ENCODE peak calls at places on chromosomes 16 and 17, in five cellular contexts. P, L, B, N and K are unnamed samples.
A peak's percentile ranks its signal among the peaks of the same experiment; 100 is the strongest.

GRCh38 chr17:40314557-40314953 is 5.6 kb downstream of the RARA start:
- DNase-seq in P (peak; percentile 96), N (peak; percentile 65), L (peak; percentile 89), B (peak; percentile 95), K (peak; percentile 71)

GRCh38 chr17:36824678-36825091 is 112.6 kb upstream of the LHX1 start:
- DNase-seq in L (no peak), N (peak; percentile 48), P (no peak), B (no peak), K (no peak)

GRCh38 chr17:59800530-59800942 is 92.2 kb downstream of the TUBD1 start:
- DNase-seq in P (no peak), N (no peak), B (no peak), L (no peak), K (no peak)

GRCh38 chr16:4891886-4892216 is 44.6 kb downstream of the UBN1 start:
- DNase-seq in L (peak; percentile 41), B (no peak), P (no peak), N (no peak), K (no peak)

GRCh38 chr16:9798952-9799590 is 383.2 kb downstream of the GRIN2A start:
- DNase-seq in N (no peak), B (no peak), L (no peak), P (no peak), K (no peak)

GRCh38 chr17:33033176-33033575 is 41.5 kb downstream of the SPACA3 start:
- DNase-seq in N (no peak), P (no peak), B (no peak), L (no peak), K (no peak)

GRCh38 chr16:25950586-25951201 is 258.9 kb downstream of the HS3ST4 start:
- DNase-seq in N (no peak), L (peak; percentile 2), P (no peak), B (no peak), K (no peak)

GRCh38 chr17:55466671-55467070 is 44.6 kb downstream of the SMIM36 start:
- DNase-seq in B (no peak), L (peak; percentile 6), P (no peak), N (no peak), K (no peak)

GRCh38 chr17:53032861-53033271 is 789.9 kb upstream of the KIF2B start:
- DNase-seq in N (peak; percentile 3), L (peak; percentile 98), B (peak; percentile 51), P (peak; percentile 62), K (no peak)

GRCh38 chr16:48365030-48365600 is 20.1 kb downstream of the SIAH1 start:
- DNase-seq in P (no peak), B (no peak), N (no peak), L (no peak), K (no peak)

GRCh38 chr17:17538417-17539391 is 42.5 kb upstream of the RASD1 start:
- DNase-seq in P (no peak), B (peak; percentile 87), L (peak; percentile 93), N (no peak), K (no peak)

GRCh38 chr17:62672957-62673356 is 45.5 kb downstream of the MRC2 start:
- DNase-seq in B (no peak), L (no peak), N (no peak), P (no peak), K (no peak)

GRCh38 chr17:75517277-75517865 is 1.0 kb downstream of the TSEN54 start:
- DNase-seq in L (peak; percentile 39), B (peak; percentile 53), N (no peak), P (no peak), K (peak; percentile 15)

GRCh38 chr17:50682938-50683337 is 24.8 kb downstream of the ANKRD40 start:
- DNase-seq in N (no peak), B (no peak), P (no peak), L (no peak), K (no peak)

GRCh38 chr17:36877774-36878173 is 59.5 kb upstream of the LHX1 start:
- DNase-seq in B (no peak), N (peak; percentile 38), P (no peak), L (no peak), K (no peak)

GRCh38 chr17:81976332-81977210 is 858 bp upstream of the ASPSCR1 start:
- DNase-seq in P (peak; percentile 44), L (peak; percentile 72), B (no peak), N (no peak), K (no peak)

GRCh38 chr17:60602385-60602742 is 2.4 kb downstream of the PPM1D start:
- DNase-seq in P (no peak), L (peak; percentile 51), N (no peak), B (no peak), K (no peak)